ENCODE peak calls at places on chromosomes 11 and 22, in ten cellular contexts. One of them, this sample, is unnamed.

GRCh38 chr11:65478411-65479183 is 20.2 kb upstream of the MALAT1 start:
- DNase-seq in ovary: peak; percentile 92
- DNase-seq in spleen: peak; percentile 82
- DNase-seq in fibroblast of lung: peak; percentile 53
- DNase-seq in heart left ventricle: peak; percentile 77
- DNase-seq in OCI-LY7: no peak
- DNase-seq in HCT116: no peak
- DNase-seq in upper lobe of right lung: peak; percentile 80
- DNase-seq in heart right ventricle: peak; percentile 72
- DNase-seq in PC-3: no peak
- DNase-seq in this sample: no peak

GRCh38 chr11:116162541-116163230 is 610.1 kb downstream of the BUD13 start:
- DNase-seq in ovary: no peak
- DNase-seq in spleen: no peak
- DNase-seq in fibroblast of lung: no peak
- DNase-seq in heart left ventricle: peak; percentile 52
- DNase-seq in OCI-LY7: no peak
- DNase-seq in HCT116: no peak
- DNase-seq in upper lobe of right lung: no peak
- DNase-seq in heart right ventricle: peak; percentile 40
- DNase-seq in PC-3: no peak
- DNase-seq in this sample: no peak

GRCh38 chr11:78199653-78200015 is 10.9 kb downstream of the USP35 start:
- DNase-seq in ovary: no peak
- DNase-seq in spleen: peak; percentile 25
- DNase-seq in fibroblast of lung: no peak
- DNase-seq in heart left ventricle: no peak
- DNase-seq in OCI-LY7: no peak
- DNase-seq in HCT116: no peak
- DNase-seq in upper lobe of right lung: no peak
- DNase-seq in heart right ventricle: no peak
- DNase-seq in PC-3: no peak
- DNase-seq in this sample: no peak

GRCh38 chr11:74493816-74494630 is 499 bp upstream of the LIPT2 start:
- DNase-seq in ovary: no peak
- DNase-seq in spleen: no peak
- DNase-seq in fibroblast of lung: peak; percentile 4
- DNase-seq in heart left ventricle: no peak
- DNase-seq in OCI-LY7: no peak
- DNase-seq in HCT116: peak; percentile 22
- DNase-seq in upper lobe of right lung: no peak
- DNase-seq in heart right ventricle: no peak
- DNase-seq in PC-3: peak; percentile 80
- DNase-seq in this sample: no peak

GRCh38 chr11:86041975-86042378 is 26.9 kb downstream of the PICALM start:
- DNase-seq in ovary: peak; percentile 59
- DNase-seq in spleen: no peak
- DNase-seq in fibroblast of lung: peak; percentile 93
- DNase-seq in heart left ventricle: peak; percentile 79
- DNase-seq in OCI-LY7: peak; percentile 79
- DNase-seq in HCT116: peak; percentile 76
- DNase-seq in upper lobe of right lung: no peak
- DNase-seq in heart right ventricle: peak; percentile 89
- DNase-seq in PC-3: peak; percentile 92
- DNase-seq in this sample: peak; percentile 63

GRCh38 chr11:17479284-17480214 is 2.9 kb upstream of the ABCC8 start:
- DNase-seq in ovary: no peak
- DNase-seq in spleen: no peak
- DNase-seq in fibroblast of lung: peak; percentile 15
- DNase-seq in heart left ventricle: no peak
- DNase-seq in OCI-LY7: no peak
- DNase-seq in HCT116: peak; percentile 49
- DNase-seq in upper lobe of right lung: no peak
- DNase-seq in heart right ventricle: peak; percentile 43
- DNase-seq in PC-3: peak; percentile 31
- DNase-seq in this sample: peak; percentile 15

GRCh38 chr11:62416596-62416995 is 2.2 kb upstream of the SCGB1A1 start:
- DNase-seq in ovary: no peak
- DNase-seq in spleen: no peak
- DNase-seq in fibroblast of lung: no peak
- DNase-seq in heart left ventricle: no peak
- DNase-seq in OCI-LY7: no peak
- DNase-seq in HCT116: no peak
- DNase-seq in upper lobe of right lung: no peak
- DNase-seq in heart right ventricle: no peak
- DNase-seq in PC-3: no peak
- DNase-seq in this sample: no peak

GRCh38 chr11:31823372-31824371 is 12.6 kb upstream of the PAX6 start:
- DNase-seq in ovary: no peak
- DNase-seq in spleen: no peak
- DNase-seq in fibroblast of lung: no peak
- DNase-seq in heart left ventricle: no peak
- DNase-seq in OCI-LY7: no peak
- DNase-seq in HCT116: no peak
- DNase-seq in upper lobe of right lung: no peak
- DNase-seq in heart right ventricle: no peak
- DNase-seq in PC-3: no peak
- DNase-seq in this sample: no peak

GRCh38 chr11:30635401-30635989 is 49.3 kb upstream of the MPPED2 start:
- DNase-seq in ovary: no peak
- DNase-seq in spleen: no peak
- DNase-seq in fibroblast of lung: peak; percentile 4
- DNase-seq in heart left ventricle: peak; percentile 15
- DNase-seq in OCI-LY7: no peak
- DNase-seq in HCT116: no peak
- DNase-seq in upper lobe of right lung: no peak
- DNase-seq in heart right ventricle: peak; percentile 18
- DNase-seq in PC-3: no peak
- DNase-seq in this sample: no peak

GRCh38 chr11:1515082-1516060 is 28.8 kb upstream of the MOB2 start:
- DNase-seq in ovary: peak; percentile 71
- DNase-seq in spleen: peak; percentile 93
- DNase-seq in fibroblast of lung: peak; percentile 46
- DNase-seq in heart left ventricle: peak; percentile 79
- DNase-seq in OCI-LY7: peak; percentile 57
- DNase-seq in HCT116: peak; percentile 6
- DNase-seq in upper lobe of right lung: peak; percentile 90
- DNase-seq in heart right ventricle: peak; percentile 73
- DNase-seq in PC-3: peak; percentile 71
- DNase-seq in this sample: peak; percentile 60

GRCh38 chr22:32389685-32390084 is 22.4 kb downstream of the RTCB start:
- DNase-seq in ovary: no peak
- DNase-seq in spleen: no peak
- DNase-seq in fibroblast of lung: peak; percentile 16
- DNase-seq in heart left ventricle: no peak
- DNase-seq in OCI-LY7: peak; percentile 13
- DNase-seq in HCT116: no peak
- DNase-seq in upper lobe of right lung: no peak
- DNase-seq in heart right ventricle: no peak
- DNase-seq in PC-3: no peak
- DNase-seq in this sample: peak; percentile 6

GRCh38 chr22:49855491-49855911 is 1.9 kb downstream of the ZBED4 start:
- DNase-seq in ovary: no peak
- DNase-seq in spleen: peak; percentile 51
- DNase-seq in fibroblast of lung: peak; percentile 14
- DNase-seq in heart left ventricle: no peak
- DNase-seq in OCI-LY7: no peak
- DNase-seq in HCT116: no peak
- DNase-seq in upper lobe of right lung: peak; percentile 58
- DNase-seq in heart right ventricle: no peak
- DNase-seq in PC-3: peak; percentile 29
- DNase-seq in this sample: no peak

GRCh38 chr11:19025799-19026406 is 34.6 kb downstream of the MRGPRX2 start:
- DNase-seq in ovary: no peak
- DNase-seq in spleen: no peak
- DNase-seq in fibroblast of lung: no peak
- DNase-seq in heart left ventricle: peak; percentile 28
- DNase-seq in OCI-LY7: no peak
- DNase-seq in HCT116: no peak
- DNase-seq in upper lobe of right lung: no peak
- DNase-seq in heart right ventricle: peak; percentile 48
- DNase-seq in PC-3: peak; percentile 9
- DNase-seq in this sample: no peak

GRCh38 chr22:30027791-30028190 is 52.5 kb upstream of the HORMAD2 start:
- DNase-seq in ovary: no peak
- DNase-seq in spleen: no peak
- DNase-seq in fibroblast of lung: no peak
- DNase-seq in heart left ventricle: no peak
- DNase-seq in OCI-LY7: no peak
- DNase-seq in HCT116: no peak
- DNase-seq in upper lobe of right lung: no peak
- DNase-seq in heart right ventricle: peak; percentile 28
- DNase-seq in PC-3: no peak
- DNase-seq in this sample: no peak
- H3K36me3 ChIP-seq in ovary: no peaks in the 10 kb centered on the region
- H3K36me3 ChIP-seq in spleen: peaks cover 58% of the 10 kb centered on the region
- H3K36me3 ChIP-seq in fibroblast of lung: peaks cover 14% of the 10 kb centered on the region
- H3K36me3 ChIP-seq in heart left ventricle: peaks cover 10% of the 10 kb centered on the region
- H3K36me3 ChIP-seq in OCI-LY7: peaks cover 9% of the 10 kb centered on the region
- H3K36me3 ChIP-seq in HCT116: peaks cover 2% of the 10 kb centered on the region
- H3K36me3 ChIP-seq in upper lobe of right lung: peaks cover 57% of the 10 kb centered on the region
- H3K36me3 ChIP-seq in heart right ventricle: peaks cover 66% of the 10 kb centered on the region
- H3K36me3 ChIP-seq in PC-3: peaks cover 8% of the 10 kb centered on the region
- H3K36me3 ChIP-seq in this sample: peaks cover 13% of the 10 kb centered on the region

GRCh38 chr22:17664414-17665045 is 26.0 kb downstream of the BCL2L13 start:
- DNase-seq in ovary: no peak
- DNase-seq in spleen: no peak
- DNase-seq in fibroblast of lung: no peak
- DNase-seq in heart left ventricle: no peak
- DNase-seq in OCI-LY7: no peak
- DNase-seq in HCT116: no peak
- DNase-seq in upper lobe of right lung: peak; percentile 31
- DNase-seq in heart right ventricle: no peak
- DNase-seq in PC-3: no peak
- DNase-seq in this sample: no peak

GRCh38 chr22:17665884-17666283 is 27.3 kb downstream of the BCL2L13 start:
- DNase-seq in ovary: no peak
- DNase-seq in spleen: no peak
- DNase-seq in fibroblast of lung: peak; percentile 54
- DNase-seq in heart left ventricle: no peak
- DNase-seq in OCI-LY7: no peak
- DNase-seq in HCT116: no peak
- DNase-seq in upper lobe of right lung: no peak
- DNase-seq in heart right ventricle: no peak
- DNase-seq in PC-3: no peak
- DNase-seq in this sample: no peak

GRCh38 chr22:17665248-17665647 is 26.7 kb downstream of the BCL2L13 start:
- DNase-seq in ovary: no peak
- DNase-seq in spleen: no peak
- DNase-seq in fibroblast of lung: no peak
- DNase-seq in heart left ventricle: no peak
- DNase-seq in OCI-LY7: no peak
- DNase-seq in HCT116: no peak
- DNase-seq in upper lobe of right lung: no peak
- DNase-seq in heart right ventricle: no peak
- DNase-seq in PC-3: no peak
- DNase-seq in this sample: no peak
- H3K9me3 ChIP-seq in ovary: no peaks in the 10 kb centered on the region
- H3K9me3 ChIP-seq in spleen: peaks cover 18% of the 10 kb centered on the region
- H3K9me3 ChIP-seq in fibroblast of lung: no peaks in the 10 kb centered on the region
- H3K9me3 ChIP-seq in heart left ventricle: no peaks in the 10 kb centered on the region
- H3K9me3 ChIP-seq in OCI-LY7: peaks cover 22% of the 10 kb centered on the region
- H3K9me3 ChIP-seq in HCT116: no peaks in the 10 kb centered on the region
- H3K9me3 ChIP-seq in upper lobe of right lung: no peaks in the 10 kb centered on the region
- H3K9me3 ChIP-seq in heart right ventricle: no peaks in the 10 kb centered on the region
- H3K9me3 ChIP-seq in PC-3: no peaks in the 10 kb centered on the region
- H3K9me3 ChIP-seq in this sample: no peaks in the 10 kb centered on the region

GRCh38 chr22:39967996-39968968 is 8.1 kb downstream of the TMA7B start:
- DNase-seq in ovary: no peak
- DNase-seq in spleen: no peak
- DNase-seq in fibroblast of lung: no peak
- DNase-seq in heart left ventricle: no peak
- DNase-seq in OCI-LY7: no peak
- DNase-seq in HCT116: no peak
- DNase-seq in upper lobe of right lung: no peak
- DNase-seq in heart right ventricle: peak; percentile 7
- DNase-seq in PC-3: no peak
- DNase-seq in this sample: no peak

GRCh38 chr22:39973656-39974055 is 13.5 kb downstream of the TMA7B start:
- DNase-seq in ovary: no peak
- DNase-seq in spleen: no peak
- DNase-seq in fibroblast of lung: no peak
- DNase-seq in heart left ventricle: no peak
- DNase-seq in OCI-LY7: no peak
- DNase-seq in HCT116: no peak
- DNase-seq in upper lobe of right lung: no peak
- DNase-seq in heart right ventricle: no peak
- DNase-seq in PC-3: no peak
- DNase-seq in this sample: no peak

GRCh38 chr22:39970742-39971141 is 10.5 kb downstream of the TMA7B start:
- DNase-seq in ovary: no peak
- DNase-seq in spleen: no peak
- DNase-seq in fibroblast of lung: no peak
- DNase-seq in heart left ventricle: no peak
- DNase-seq in OCI-LY7: no peak
- DNase-seq in HCT116: no peak
- DNase-seq in upper lobe of right lung: no peak
- DNase-seq in heart right ventricle: no peak
- DNase-seq in PC-3: no peak
- DNase-seq in this sample: no peak

GRCh38 chr22:39974065-39974464 is 13.9 kb downstream of the TMA7B start:
- DNase-seq in ovary: no peak
- DNase-seq in spleen: no peak
- DNase-seq in fibroblast of lung: no peak
- DNase-seq in heart left ventricle: no peak
- DNase-seq in OCI-LY7: no peak
- DNase-seq in HCT116: no peak
- DNase-seq in upper lobe of right lung: no peak
- DNase-seq in heart right ventricle: no peak
- DNase-seq in PC-3: no peak
- DNase-seq in this sample: no peak

GRCh38 chr22:39972656-39973055 is 12.5 kb downstream of the TMA7B start:
- DNase-seq in ovary: no peak
- DNase-seq in spleen: no peak
- DNase-seq in fibroblast of lung: no peak
- DNase-seq in heart left ventricle: no peak
- DNase-seq in OCI-LY7: no peak
- DNase-seq in HCT116: no peak
- DNase-seq in upper lobe of right lung: no peak
- DNase-seq in heart right ventricle: no peak
- DNase-seq in PC-3: no peak
- DNase-seq in this sample: no peak
- H3K36me3 ChIP-seq in ovary: no peaks in the 10 kb centered on the region
- H3K36me3 ChIP-seq in spleen: peaks cover 9% of the 10 kb centered on the region
- H3K36me3 ChIP-seq in fibroblast of lung: no peaks in the 10 kb centered on the region
- H3K36me3 ChIP-seq in heart left ventricle: no peaks in the 10 kb centered on the region
- H3K36me3 ChIP-seq in OCI-LY7: no peaks in the 10 kb centered on the region
- H3K36me3 ChIP-seq in HCT116: no peaks in the 10 kb centered on the region
- H3K36me3 ChIP-seq in upper lobe of right lung: no peaks in the 10 kb centered on the region
- H3K36me3 ChIP-seq in heart right ventricle: no peaks in the 10 kb centered on the region
- H3K36me3 ChIP-seq in PC-3: no peaks in the 10 kb centered on the region
- H3K36me3 ChIP-seq in this sample: no peaks in the 10 kb centered on the region

DNA sequence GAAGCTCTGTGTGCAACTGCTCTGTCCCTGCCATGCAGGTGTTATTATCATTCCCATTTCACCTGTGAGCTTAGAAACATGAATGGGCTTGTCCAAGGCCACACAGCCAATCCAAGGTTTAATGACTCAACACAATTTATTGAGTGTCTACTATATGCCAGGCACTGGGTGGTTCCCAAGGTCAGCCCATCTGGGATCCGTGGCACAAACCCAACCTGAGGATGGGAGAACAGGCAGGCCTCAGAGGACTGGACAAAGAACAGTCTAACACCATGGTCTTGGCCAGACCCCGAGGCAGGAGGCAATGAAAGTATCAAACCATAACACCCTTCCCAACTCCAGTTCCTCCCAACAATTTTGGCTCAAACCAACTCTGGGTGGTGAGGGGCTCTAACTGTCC is 15.7 kb downstream of the SPATA19 start:
- DNase-seq in ovary: no peak
- DNase-seq in spleen: no peak
- DNase-seq in fibroblast of lung: no peak
- DNase-seq in heart left ventricle: no peak
- DNase-seq in OCI-LY7: no peak
- DNase-seq in HCT116: no peak
- DNase-seq in upper lobe of right lung: no peak
- DNase-seq in heart right ventricle: no peak
- DNase-seq in PC-3: no peak
- DNase-seq in this sample: no peak
- H3K9me3 ChIP-seq in ovary: no peaks in the 10 kb centered on the region
- H3K9me3 ChIP-seq in spleen: no peaks in the 10 kb centered on the region
- H3K9me3 ChIP-seq in fibroblast of lung: no peaks in the 10 kb centered on the region
- H3K9me3 ChIP-seq in heart left ventricle: no peaks in the 10 kb centered on the region
- H3K9me3 ChIP-seq in OCI-LY7: no peaks in the 10 kb centered on the region
- H3K9me3 ChIP-seq in HCT116: no peaks in the 10 kb centered on the region
- H3K9me3 ChIP-seq in upper lobe of right lung: no peaks in the 10 kb centered on the region
- H3K9me3 ChIP-seq in heart right ventricle: no peaks in the 10 kb centered on the region
- H3K9me3 ChIP-seq in PC-3: peaks cover 15% of the 10 kb centered on the region
- H3K9me3 ChIP-seq in this sample: no peaks in the 10 kb centered on the region

This sample was measured in MG63.